ENCODE peak calls at places on chromosomes 13 and 19, in eight cellular contexts. One of them, this sample, is unnamed.

GRCh38 chr13:94176576-94176975 is 302.9 kb downstream of the DCT start:
- DNase-seq in endodermal cell: no peak
- DNase-seq in uterus: no peak
- DNase-seq in spleen: no peak
- DNase-seq in CD14-positive monocyte: no peak
- DNase-seq in A172: no peak
- DNase-seq in RWPE1: no peak
- DNase-seq in suprapubic skin: no peak
- DNase-seq in this sample: no peak

GRCh38 chr19:1397838-1398237 is 3.5 kb downstream of the GAMT start:
- DNase-seq in A172: no peak
- DNase-seq in endodermal cell: no peak
- DNase-seq in RWPE1: no peak
- DNase-seq in spleen: no peak
- DNase-seq in uterus: no peak
- DNase-seq in CD14-positive monocyte: no peak
- DNase-seq in suprapubic skin: no peak
- DNase-seq in this sample: no peak

GRCh38 chr13:95627590-95627989 is 16.9 kb downstream of the DZIP1 start:
- DNase-seq in uterus: no peak
- DNase-seq in CD14-positive monocyte: no peak
- DNase-seq in endodermal cell: no peak
- DNase-seq in RWPE1: no peak
- DNase-seq in suprapubic skin: no peak
- DNase-seq in A172: no peak
- DNase-seq in spleen: no peak
- DNase-seq in this sample: no peak

GRCh38 chr19:49637865-49638350 is 2.0 kb downstream of the RRAS start:
- DNase-seq in RWPE1: peak; percentile 72
- DNase-seq in endodermal cell: peak; percentile 88
- DNase-seq in A172: peak; percentile 81
- DNase-seq in CD14-positive monocyte: no peak
- DNase-seq in suprapubic skin: peak; percentile 89
- DNase-seq in spleen: peak; percentile 91
- DNase-seq in uterus: peak; percentile 86
- DNase-seq in this sample: peak; percentile 94

GRCh38 chr19:33032218-33032781 is 32.4 kb downstream of the RHPN2 start:
- DNase-seq in CD14-positive monocyte: no peak
- DNase-seq in spleen: no peak
- DNase-seq in uterus: no peak
- DNase-seq in RWPE1: no peak
- DNase-seq in suprapubic skin: no peak
- DNase-seq in A172: no peak
- DNase-seq in endodermal cell: peak; percentile 78
- DNase-seq in this sample: no peak

GRCh38 chr13:43786766-43787517 is at the start of gene ENOX1:
- DNase-seq in A172: peak; percentile 23
- DNase-seq in CD14-positive monocyte: no peak
- DNase-seq in endodermal cell: peak; percentile 87
- DNase-seq in RWPE1: peak; percentile 28
- DNase-seq in spleen: peak; percentile 77
- DNase-seq in suprapubic skin: peak; percentile 65
- DNase-seq in uterus: peak; percentile 68
- DNase-seq in this sample: peak; percentile 86

GRCh38 chr19:23512151-23512925 is 117.1 kb upstream of the ZNF91 start:
- DNase-seq in CD14-positive monocyte: no peak
- DNase-seq in suprapubic skin: no peak
- DNase-seq in RWPE1: no peak
- DNase-seq in uterus: no peak
- DNase-seq in A172: no peak
- DNase-seq in spleen: no peak
- DNase-seq in endodermal cell: no peak
- DNase-seq in this sample: no peak

GRCh38 chr13:73607489-73608156 is 526.6 kb downstream of the KLF12 start:
- DNase-seq in CD14-positive monocyte: no peak
- DNase-seq in uterus: no peak
- DNase-seq in spleen: no peak
- DNase-seq in suprapubic skin: no peak
- DNase-seq in RWPE1: no peak
- DNase-seq in A172: no peak
- DNase-seq in endodermal cell: no peak
- DNase-seq in this sample: no peak

GRCh38 chr13:105370011-105370645 is 1165.3 kb downstream of the EFNB2 start:
- DNase-seq in suprapubic skin: no peak
- DNase-seq in uterus: no peak
- DNase-seq in endodermal cell: no peak
- DNase-seq in CD14-positive monocyte: no peak
- DNase-seq in spleen: no peak
- DNase-seq in RWPE1: no peak
- DNase-seq in A172: no peak
- DNase-seq in this sample: no peak

GRCh38 chr19:45558399-45558878 is 26.2 kb downstream of the OPA3 start:
- DNase-seq in suprapubic skin: no peak
- DNase-seq in uterus: no peak
- DNase-seq in endodermal cell: peak; percentile 88
- DNase-seq in RWPE1: peak; percentile 49
- DNase-seq in A172: no peak
- DNase-seq in CD14-positive monocyte: peak; percentile 59
- DNase-seq in spleen: peak; percentile 86
- DNase-seq in this sample: no peak

GRCh38 chr19:38735257-38735686 is 9.0 kb downstream of the CAPN12 start:
- DNase-seq in endodermal cell: peak; percentile 92
- DNase-seq in CD14-positive monocyte: no peak
- DNase-seq in RWPE1: no peak
- DNase-seq in suprapubic skin: no peak
- DNase-seq in spleen: peak; percentile 90
- DNase-seq in uterus: peak; percentile 48
- DNase-seq in A172: no peak
- DNase-seq in this sample: peak; percentile 82

GRCh38 chr19:12675940-12676339 is 5.7 kb downstream of the DHPS start:
- DNase-seq in CD14-positive monocyte: no peak
- DNase-seq in RWPE1: no peak
- DNase-seq in endodermal cell: no peak
- DNase-seq in spleen: no peak
- DNase-seq in uterus: no peak
- DNase-seq in A172: no peak
- DNase-seq in suprapubic skin: no peak
- DNase-seq in this sample: no peak

This sample was measured in chondrocyte.